ENCODE peak calls at places on chromosomes 16 and 17, in eight cellular contexts. One of them, this sample, is unnamed.

GRCh38 chr17:61452301-61453290 is at the start of gene TBX4:
- DNase-seq in ecto neural progenitor cell: no peak
- DNase-seq in AG04449: no peak
- DNase-seq in stimulated activated CD4-positive, alpha-beta T cell treated with anti-CD3 and anti-CD28 coated beads, Interleukin-2, amount 100 ng/mL, for 48 hours: no peak
- DNase-seq in GM20000: no peak
- DNase-seq in effector CD4-positive, alpha-beta T cell: no peak
- DNase-seq in psoas muscle: no peak
- DNase-seq in B cell: peak
- DNase-seq in this sample: no peak

GRCh38 chr16:50027829-50028228 is 2.8 kb downstream of the CNEP1R1 start:
- DNase-seq in ecto neural progenitor cell: no peak
- DNase-seq in AG04449: no peak
- DNase-seq in stimulated activated CD4-positive, alpha-beta T cell treated with anti-CD3 and anti-CD28 coated beads, Interleukin-2, amount 100 ng/mL, for 48 hours: no peak
- DNase-seq in GM20000: no peak
- DNase-seq in effector CD4-positive, alpha-beta T cell: no peak
- DNase-seq in psoas muscle: no peak
- DNase-seq in B cell: no peak
- DNase-seq in this sample: no peak

GRCh38 chr17:6507535-6507934 is 48.8 kb downstream of the PITPNM3 start:
- DNase-seq in ecto neural progenitor cell: no peak
- DNase-seq in AG04449: peak
- DNase-seq in stimulated activated CD4-positive, alpha-beta T cell treated with anti-CD3 and anti-CD28 coated beads, Interleukin-2, amount 100 ng/mL, for 48 hours: no peak
- DNase-seq in GM20000: no peak
- DNase-seq in effector CD4-positive, alpha-beta T cell: no peak
- DNase-seq in psoas muscle: no peak
- DNase-seq in B cell: no peak
- DNase-seq in this sample: peak

GRCh38 chr17:27530791-27531391 is 74.6 kb downstream of the KSR1 start:
- DNase-seq in ecto neural progenitor cell: no peak
- DNase-seq in AG04449: no peak
- DNase-seq in stimulated activated CD4-positive, alpha-beta T cell treated with anti-CD3 and anti-CD28 coated beads, Interleukin-2, amount 100 ng/mL, for 48 hours: no peak
- DNase-seq in GM20000: no peak
- DNase-seq in effector CD4-positive, alpha-beta T cell: no peak
- DNase-seq in psoas muscle: no peak
- DNase-seq in B cell: no peak
- DNase-seq in this sample: no peak

GRCh38 chr17:73510981-73511442 is 133.2 kb downstream of the SDK2 start:
- DNase-seq in ecto neural progenitor cell: no peak
- DNase-seq in AG04449: no peak
- DNase-seq in stimulated activated CD4-positive, alpha-beta T cell treated with anti-CD3 and anti-CD28 coated beads, Interleukin-2, amount 100 ng/mL, for 48 hours: no peak
- DNase-seq in GM20000: no peak
- DNase-seq in effector CD4-positive, alpha-beta T cell: no peak
- DNase-seq in psoas muscle: peak
- DNase-seq in B cell: no peak
- DNase-seq in this sample: no peak

GRCh38 chr17:81239714-81240555 is 817 bp downstream of the NDUFAF8 start:
- DNase-seq in ecto neural progenitor cell: no peak
- DNase-seq in AG04449: no peak
- DNase-seq in stimulated activated CD4-positive, alpha-beta T cell treated with anti-CD3 and anti-CD28 coated beads, Interleukin-2, amount 100 ng/mL, for 48 hours: peak
- DNase-seq in GM20000: peak
- DNase-seq in effector CD4-positive, alpha-beta T cell: no peak
- DNase-seq in psoas muscle: no peak
- DNase-seq in B cell: peak
- DNase-seq in this sample: no peak

GRCh38 chr17:10290046-10290445 is 82.8 kb downstream of the MYH13 start:
- DNase-seq in ecto neural progenitor cell: no peak
- DNase-seq in AG04449: no peak
- DNase-seq in stimulated activated CD4-positive, alpha-beta T cell treated with anti-CD3 and anti-CD28 coated beads, Interleukin-2, amount 100 ng/mL, for 48 hours: no peak
- DNase-seq in GM20000: no peak
- DNase-seq in effector CD4-positive, alpha-beta T cell: no peak
- DNase-seq in psoas muscle: peak
- DNase-seq in B cell: no peak
- DNase-seq in this sample: no peak

GRCh38 chr17:45972531-45972930 is 26.5 kb upstream of the STH start:
- DNase-seq in ecto neural progenitor cell: no peak
- DNase-seq in AG04449: no peak
- DNase-seq in stimulated activated CD4-positive, alpha-beta T cell treated with anti-CD3 and anti-CD28 coated beads, Interleukin-2, amount 100 ng/mL, for 48 hours: no peak
- DNase-seq in GM20000: no peak
- DNase-seq in effector CD4-positive, alpha-beta T cell: no peak
- DNase-seq in psoas muscle: no peak
- DNase-seq in B cell: no peak
- DNase-seq in this sample: no peak

GRCh38 chr17:62193297-62193696 is 128.2 kb upstream of the MED13 start:
- DNase-seq in ecto neural progenitor cell: no peak
- DNase-seq in AG04449: no peak
- DNase-seq in stimulated activated CD4-positive, alpha-beta T cell treated with anti-CD3 and anti-CD28 coated beads, Interleukin-2, amount 100 ng/mL, for 48 hours: no peak
- DNase-seq in GM20000: no peak
- DNase-seq in effector CD4-positive, alpha-beta T cell: no peak
- DNase-seq in psoas muscle: no peak
- DNase-seq in B cell: no peak
- DNase-seq in this sample: no peak

GRCh38 chr17:44543213-44543904 is 13.9 kb upstream of the FZD2 start:
- DNase-seq in ecto neural progenitor cell: peak
- DNase-seq in AG04449: peak
- DNase-seq in stimulated activated CD4-positive, alpha-beta T cell treated with anti-CD3 and anti-CD28 coated beads, Interleukin-2, amount 100 ng/mL, for 48 hours: no peak
- DNase-seq in GM20000: no peak
- DNase-seq in effector CD4-positive, alpha-beta T cell: no peak
- DNase-seq in psoas muscle: no peak
- DNase-seq in B cell: no peak
- DNase-seq in this sample: peak

GRCh38 chr17:42337442-42337841 is 49.1 kb downstream of the STAT5A start:
- DNase-seq in ecto neural progenitor cell: no peak
- DNase-seq in AG04449: peak
- DNase-seq in stimulated activated CD4-positive, alpha-beta T cell treated with anti-CD3 and anti-CD28 coated beads, Interleukin-2, amount 100 ng/mL, for 48 hours: peak
- DNase-seq in GM20000: peak
- DNase-seq in effector CD4-positive, alpha-beta T cell: peak
- DNase-seq in psoas muscle: no peak
- DNase-seq in B cell: no peak
- DNase-seq in this sample: peak

GRCh38 chr17:77247048-77247541 is 106.3 kb downstream of the SEC14L1 start:
- DNase-seq in ecto neural progenitor cell: peak
- DNase-seq in AG04449: no peak
- DNase-seq in stimulated activated CD4-positive, alpha-beta T cell treated with anti-CD3 and anti-CD28 coated beads, Interleukin-2, amount 100 ng/mL, for 48 hours: peak
- DNase-seq in GM20000: peak
- DNase-seq in effector CD4-positive, alpha-beta T cell: peak
- DNase-seq in psoas muscle: peak
- DNase-seq in B cell: peak
- DNase-seq in this sample: no peak

GRCh38 chr17:19386974-19387920 is at the start of gene MFAP4:
- DNase-seq in ecto neural progenitor cell: no peak
- DNase-seq in AG04449: peak
- DNase-seq in stimulated activated CD4-positive, alpha-beta T cell treated with anti-CD3 and anti-CD28 coated beads, Interleukin-2, amount 100 ng/mL, for 48 hours: no peak
- DNase-seq in GM20000: no peak
- DNase-seq in effector CD4-positive, alpha-beta T cell: no peak
- DNase-seq in psoas muscle: peak
- DNase-seq in B cell: no peak
- DNase-seq in this sample: peak

GRCh38 chr16:85138825-85139627 is 26.8 kb upstream of the CIBAR2 start:
- DNase-seq in ecto neural progenitor cell: no peak
- DNase-seq in AG04449: no peak
- DNase-seq in stimulated activated CD4-positive, alpha-beta T cell treated with anti-CD3 and anti-CD28 coated beads, Interleukin-2, amount 100 ng/mL, for 48 hours: no peak
- DNase-seq in GM20000: no peak
- DNase-seq in effector CD4-positive, alpha-beta T cell: no peak
- DNase-seq in psoas muscle: no peak
- DNase-seq in B cell: no peak
- DNase-seq in this sample: no peak

GRCh38 chr17:9241371-9241712 is 220.0 kb downstream of the NTN1 start:
- DNase-seq in ecto neural progenitor cell: no peak
- DNase-seq in AG04449: no peak
- DNase-seq in stimulated activated CD4-positive, alpha-beta T cell treated with anti-CD3 and anti-CD28 coated beads, Interleukin-2, amount 100 ng/mL, for 48 hours: no peak
- DNase-seq in GM20000: no peak
- DNase-seq in effector CD4-positive, alpha-beta T cell: no peak
- DNase-seq in psoas muscle: no peak
- DNase-seq in B cell: no peak
- DNase-seq in this sample: no peak